ENCODE peak calls at places on chromosome X, in five cellular contexts. U is stimulated activated CD4-positive, alpha-beta T cell treated with anti-CD3 and anti-CD28 coated beads, Interleukin-15, amount 100 ng/mL, for 1 hour; M is heart left ventricle; T is IMR-90; F is left ventricle myocardium superior. Z is an unnamed sample.

GRCh38 chrX:16771483-16772398 is 14.5 kb upstream of the TXLNG start:
- DNase-seq in U (no peak), M (no peak), T (peak), F (no peak), Z (no peak)

GRCh38 chrX:13252726-13253125 is 67.1 kb downstream of the ATXN3L start:
- DNase-seq in U (no peak), M (no peak), T (peak), F (no peak), Z (no peak)

GRCh38 chrX:52271212-52271611 is 86.5 kb downstream of the MAGED4 start:
- DNase-seq in U (no peak), M (no peak), T (no peak), F (no peak), Z (no peak)

GRCh38 chrX:154002215-154002719 is 17.4 kb downstream of the IRAK1 start:
- DNase-seq in U (no peak), M (peak), T (peak), F (no peak), Z (no peak)

GRCh38 chrX:132636080-132636479 is 147.2 kb upstream of the MBNL3 start:
- DNase-seq in U (no peak), M (no peak), T (no peak), F (no peak), Z (no peak)

GRCh38 chrX:64093761-64094160 is 111.7 kb downstream of the AMER1 start:
- DNase-seq in U (no peak), M (no peak), T (peak), F (no peak), Z (no peak)

GRCh38 chrX:45068555-45068954 is 132.1 kb downstream of the DIPK2B start:
- DNase-seq in U (no peak), M (no peak), T (no peak), F (no peak), Z (no peak)

GRCh38 chrX:148609766-148610698 is 109.6 kb downstream of the AFF2 start:
- DNase-seq in U (no peak), M (no peak), T (no peak), F (no peak), Z (no peak)

GRCh38 chrX:104113237-104113965 is 1.1 kb downstream of the ZCCHC18 start:
- DNase-seq in U (peak), M (peak), T (peak), F (peak), Z (no peak)

GRCh38 chrX:128929281-128930057 is 593.8 kb downstream of the SMARCA1 start:
- DNase-seq in U (no peak), M (no peak), T (no peak), F (no peak), Z (no peak)

GRCh38 chrX:16785247-16786138 is 773 bp upstream of the TXLNG start:
- DNase-seq in U (no peak), M (no peak), T (no peak), F (no peak), Z (no peak)

GRCh38 chrX:13837290-13837745 is 20.4 kb upstream of the GPM6B start:
- DNase-seq in U (no peak), M (no peak), T (no peak), F (no peak), Z (no peak)

GRCh38 chrX:13666836-13667235 is 13.9 kb downstream of the TCEANC start:
- DNase-seq in U (no peak), M (no peak), T (no peak), F (peak), Z (no peak)

GRCh38 chrX:135520022-135520552 is 373 bp upstream of the INTS6L start:
- DNase-seq in U (no peak), M (no peak), T (peak), F (no peak), Z (no peak)

GRCh38 chrX:69362889-69363288 is 141.2 kb upstream of the NALF2 start:
- DNase-seq in U (no peak), M (no peak), T (no peak), F (peak), Z (no peak)

GRCh38 chrX:100353326-100353725 is 56.7 kb downstream of the PCDH19 start:
- DNase-seq in U (no peak), M (no peak), T (no peak), F (no peak), Z (no peak)

GRCh38 chrX:138853936-138854335 is 142.4 kb upstream of the FGF13 start:
- DNase-seq in U (no peak), M (no peak), T (no peak), F (no peak), Z (no peak)

GRCh38 chrX:37380920-37381319 is 31.8 kb downstream of the PRRG1 start:
- DNase-seq in U (no peak), M (no peak), T (peak), F (no peak), Z (no peak)

GRCh38 chrX:56786889-56787733 is 58.1 kb downstream of the NBDY start:
- DNase-seq in U (no peak), M (no peak), T (no peak), F (no peak), Z (no peak)

GRCh38 chrX:125137521-125137920 is 182.2 kb upstream of the TEX13C start:
- DNase-seq in U (no peak), M (no peak), T (no peak), F (no peak), Z (no peak)

GRCh38 chrX:15816453-15816838 is 26.2 kb downstream of the ZRSR2 start:
- DNase-seq in U (no peak), M (no peak), T (peak), F (no peak), Z (no peak)

GRCh38 chrX:40154853-40155616 is 57.3 kb upstream of the BCOR start:
- DNase-seq in U (no peak), M (peak), T (peak), F (peak), Z (peak)

GRCh38 chrX:23344208-23344903 is 9.7 kb downstream of the PTCHD1 start:
- DNase-seq in U (no peak), M (no peak), T (no peak), F (no peak), Z (no peak)

GRCh38 chrX:136759968-136760367 is 20.8 kb downstream of the ARHGEF6 start:
- DNase-seq in U (no peak), M (no peak), T (no peak), F (no peak), Z (no peak)

GRCh38 chrX:8668797-8669196 is 63.1 kb downstream of the ANOS1 start:
- DNase-seq in U (no peak), M (no peak), T (no peak), F (no peak), Z (no peak)

GRCh38 chrX:87664381-87664780 is 146.8 kb downstream of the KLHL4 start:
- DNase-seq in U (no peak), M (no peak), T (peak), F (no peak), Z (no peak)